ENCODE peak calls at places on chromosomes 5 and 9, in four cellular contexts. K is psoas muscle, V is cardiac muscle cell, S is PC-3. Q is an unnamed sample.

GRCh38 chr5:38670878-38671277 is 114.4 kb upstream of the LIFR start:
- DNase-seq in K (peak; percentile 51), V (no peak), S (no peak), Q (no peak)

GRCh38 chr5:105953616-105954015 is 1717.1 kb downstream of the EFNA5 start:
- DNase-seq in S (no peak), K (no peak), V (no peak), Q (no peak)

GRCh38 chr5:155402927-155403645 is 389.5 kb downstream of the KIF4B start:
- DNase-seq in V (no peak), S (no peak), K (no peak), Q (no peak)

GRCh38 chr9:37309136-37309535 is 113.4 kb upstream of the GRHPR start:
- DNase-seq in S (peak; percentile 34), K (no peak), V (no peak), Q (peak; percentile 25)

GRCh38 chr5:77367733-77368132 is 124.4 kb downstream of the WDR41 start:
- DNase-seq in K (no peak), S (peak; percentile 16), V (no peak), Q (no peak)

GRCh38 chr5:96529559-96529958 is 96.5 kb upstream of the PCSK1 start:
- DNase-seq in S (no peak), K (no peak), V (no peak), Q (no peak)

GRCh38 chr5:127957183-127957582 is 126.4 kb upstream of the SLC12A2 start:
- DNase-seq in K (peak; percentile 61), S (peak; percentile 62), V (no peak), Q (no peak)

GRCh38 chr9:128099932-128100491 is 27.5 kb downstream of the PTGES2 start:
- DNase-seq in K (peak; percentile 71), V (no peak), S (no peak), Q (no peak)

DNA sequence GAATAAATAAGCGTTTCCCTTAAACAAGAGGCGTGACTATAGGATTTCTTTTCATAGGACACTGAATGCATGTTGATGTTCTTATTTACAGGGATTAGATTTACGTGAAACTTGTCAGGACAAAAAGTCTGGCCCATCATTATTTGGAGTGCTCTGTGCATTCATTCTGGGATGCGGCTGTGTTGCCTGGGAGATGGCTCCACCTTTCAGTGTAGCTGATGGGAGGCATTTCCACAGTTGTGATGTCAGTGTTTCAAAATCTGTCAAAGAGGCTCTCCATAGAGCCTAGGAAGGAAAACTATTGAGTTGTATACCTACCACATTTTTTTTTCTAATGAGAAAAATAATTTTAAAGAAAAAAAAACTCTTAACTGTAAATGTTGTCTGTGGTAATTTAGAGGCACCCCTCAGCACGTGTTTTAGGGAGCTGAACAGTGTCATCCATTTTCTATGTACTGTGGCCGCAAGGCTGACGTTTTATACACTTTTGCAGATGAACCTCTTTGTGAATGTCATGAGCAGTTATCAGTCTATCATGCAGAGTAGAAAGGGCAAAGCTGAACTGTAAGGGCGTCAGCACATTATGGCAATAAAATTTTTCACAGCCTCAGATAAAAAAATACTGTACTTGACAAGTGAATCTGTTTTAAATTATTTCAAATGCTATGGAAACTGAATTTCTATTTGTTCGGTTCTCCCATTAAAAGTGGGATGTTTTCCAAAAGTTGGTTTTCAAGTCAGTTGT is 202.7 kb downstream of the PBX3 start:
- DNase-seq in V (no peak), K (no peak), S (no peak), Q (no peak)
- H3K4me3 ChIP-seq in V (no peak overlapping the region), K (no peak overlapping the region), S (no peak overlapping the region), Q (no peak overlapping the region)

GRCh38 chr9:124779368-124780059 is 2.6 kb downstream of the OLFML2A start:
- DNase-seq in K (peak; percentile 37), S (peak; percentile 88), V (peak; percentile 18), Q (no peak)
- H3K4me3 ChIP-seq in K (no peak overlapping the region), S (peak overlapping the region; percentile 54), V (no peak overlapping the region), Q (no peak overlapping the region)

GRCh38 chr9:763692-764091 is 77.8 kb upstream of the DMRT1 start:
- DNase-seq in S (no peak), V (no peak), K (no peak), Q (no peak)
- H3K4me3 ChIP-seq in S (no peak overlapping the region), V (no peak overlapping the region), K (peak overlapping the region; percentile 52), Q (no peak overlapping the region)

GRCh38 chr5:93736284-93736683 is 5.1 kb downstream of the POU5F2 start:
- DNase-seq in S (no peak), V (no peak), K (no peak), Q (no peak)
- H3K4me3 ChIP-seq in S (no peak overlapping the region), V (no peak overlapping the region), K (no peak overlapping the region), Q (no peak overlapping the region)